ENCODE peak calls at places on chromosome 19, in four cellular contexts. V is mesothelial cell of epicardium, H is KG1, P is nephron progenitor cell. T is an unnamed sample.

GRCh38 chr19:43767316-43767715 is 12.6 kb upstream of the SMG9 start:
- DNase-seq in H (no peak), P (no peak), V (no peak), T (no peak)

GRCh38 chr19:8935460-8935859 is 74.7 kb downstream of the MUC16 start:
- DNase-seq in P (no peak), H (no peak), V (no peak), T (no peak)

GRCh38 chr19:18390075-18390909 is 4.3 kb downstream of the GDF15 start:
- DNase-seq in H (no peak), P (no peak), V (no peak), T (no peak)

GRCh38 chr19:14006766-14007562 is 844 bp upstream of the RFX1 start:
- DNase-seq in H (peak), P (peak), V (peak), T (peak)

GRCh38 chr19:4301590-4302237 is 475 bp downstream of the TMIGD2 start:
- DNase-seq in H (no peak), V (no peak), P (no peak), T (no peak)

GRCh38 chr19:40139533-40140287 is 49.0 kb upstream of the ZNF780A start:
- DNase-seq in P (peak), V (no peak), H (peak), T (no peak)

GRCh38 chr19:29665826-29666633 is 769 bp downstream of the PLEKHF1 start:
- DNase-seq in H (no peak), V (no peak), P (peak), T (no peak)

GRCh38 chr19:44717603-44718002 is 18.7 kb downstream of the CEACAM16 start:
- DNase-seq in H (no peak), V (no peak), P (no peak), T (no peak)

GRCh38 chr19:4369888-4370260 is 26.5 kb downstream of the MPND start:
- DNase-seq in H (peak), P (peak), V (no peak), T (peak)

GRCh38 chr19:48900477-48901452 is 653 bp downstream of the NUCB1 start:
- DNase-seq in P (no peak), H (no peak), V (no peak), T (peak)

GRCh38 chr19:16429066-16429758 is 42.6 kb downstream of the EPS15L1 start:
- DNase-seq in H (no peak), V (no peak), P (no peak), T (no peak)

GRCh38 chr19:46392252-46392801 is 21.0 kb downstream of the CCDC8 start:
- DNase-seq in H (no peak), V (no peak), P (no peak), T (peak)

GRCh38 chr19:3278294-3278693 is 53.8 kb downstream of the CELF5 start:
- DNase-seq in H (no peak), V (no peak), P (no peak), T (no peak)